ENCODE peak calls at places on chromosomes 16 and 17, in six cellular contexts. T is adipocyte; P is GM23338; Y is activated CD8-positive, alpha-beta T cell treated with anti-CD3 and anti-CD28 coated beads, Interleukin-2, amount 10 ng/mL, durations not matched to agents 7 days and 5 days; E is kidney tubule cell; O is AG20443. G is an unnamed sample.

GRCh38 chr16:84312783-84313382 is 18.2 kb downstream of the WFDC1 start:
- DNase-seq in T (no peak), P (peak), Y (no peak), E (peak), O (no peak), G (no peak)

GRCh38 chr17:17789828-17790672 is 46.7 kb downstream of the SREBF1 start:
- DNase-seq in T (no peak), P (no peak), Y (no peak), E (no peak), O (no peak), G (no peak)

GRCh38 chr17:45326566-45326965 is 9.7 kb upstream of the MAP3K14 start:
- DNase-seq in T (no peak), P (no peak), Y (no peak), E (no peak), O (no peak), G (peak)

GRCh38 chr17:57277923-57278604 is 21.7 kb downstream of the MSI2 start:
- DNase-seq in T (no peak), P (no peak), Y (no peak), E (no peak), O (no peak), G (no peak)

GRCh38 chr16:88681084-88681680 is 5.1 kb downstream of the SNAI3 start:
- DNase-seq in T (no peak), P (peak), Y (peak), E (peak), O (no peak), G (peak)

GRCh38 chr16:21033707-21034106 is 116.9 kb downstream of the DNAH3 start:
- DNase-seq in T (no peak), P (no peak), Y (no peak), E (no peak), O (no peak), G (no peak)

GRCh38 chr17:44971776-44972483 is 3.8 kb upstream of the C1QL1 start:
- DNase-seq in T (peak), P (peak), Y (no peak), E (peak), O (peak), G (no peak)

GRCh38 chr16:535446-536405 is 8.2 kb downstream of the CAPN15 start:
- DNase-seq in T (peak), P (no peak), Y (no peak), E (peak), O (peak), G (no peak)

GRCh38 chr16:48537909-48538745 is 71.9 kb downstream of the N4BP1 start:
- DNase-seq in T (no peak), P (no peak), Y (no peak), E (no peak), O (no peak), G (no peak)

GRCh38 chr16:85086347-85087291 is 25.7 kb downstream of the CIBAR2 start:
- DNase-seq in T (peak), P (peak), Y (peak), E (peak), O (peak), G (no peak)